ENCODE peak calls at places on chromosomes 1 and 21, in seven cellular contexts. O, X, C, W, P, A and J are unnamed samples. For H3K4me1, the result is how much of the 10 kb centered on the place peaks cover.

GRCh38 chr1:23908453-23909341 is 4.5 kb downstream of the CNR2 start:
- DNase-seq in O (no peak), X (no peak), C (no peak), W (no peak), P (no peak), A (no peak), J (no peak)

GRCh38 chr1:178491721-178492120 is 5.0 kb downstream of the CLEC20A start:
- DNase-seq in O (no peak), X (no peak), C (no peak), W (no peak), P (no peak), A (no peak), J (no peak)

GRCh38 chr21:28783641-28784185 is 209.0 kb downstream of the LTN1 start:
- DNase-seq in O (no peak), X (no peak), C (no peak), W (no peak), P (no peak), A (no peak), J (no peak)

GRCh38 chr1:19484793-19485361 is 462 bp downstream of the CAPZB start:
- DNase-seq in O (no peak), X (no peak), C (peak), W (peak), P (peak), A (peak), J (no peak)

GRCh38 chr1:83998599-83999315 is at the start of gene TTLL7:
- DNase-seq in O (peak), X (peak), C (peak), W (peak), P (peak), A (peak), J (peak)

GRCh38 chr1:46244656-46245371 is 2.7 kb upstream of the RAD54L start:
- DNase-seq in O (peak), X (no peak), C (no peak), W (peak), P (peak), A (no peak), J (peak)

GRCh38 chr1:82506970-82507369 is 706.2 kb downstream of the ADGRL2 start:
- DNase-seq in O (no peak), X (no peak), C (no peak), W (no peak), P (no peak), A (no peak), J (no peak)

GRCh38 chr1:64378826-64379225 is 91.1 kb upstream of the CACHD1 start:
- DNase-seq in O (no peak), X (no peak), C (peak), W (peak), P (peak), A (peak), J (peak)

GRCh38 chr1:27408151-27408550 is 15.7 kb downstream of the GPR3 start:
- DNase-seq in O (no peak), X (no peak), C (no peak), W (no peak), P (no peak), A (no peak), J (no peak)

GRCh38 chr21:29499734-29500343 is 201.1 kb downstream of the BACH1 start:
- DNase-seq in O (no peak), X (no peak), C (peak), W (peak), P (peak), A (peak), J (peak)

GRCh38 chr1:37244815-37245214 is 210.5 kb upstream of the GRIK3 start:
- DNase-seq in O (no peak), X (no peak), C (no peak), W (no peak), P (no peak), A (no peak), J (no peak)

GRCh38 chr1:211036701-211037494 is 97.0 kb downstream of the KCNH1 start:
- DNase-seq in O (peak), X (no peak), C (no peak), W (peak), P (peak), A (no peak), J (peak)

GRCh38 chr1:183777359-183777758 is 27.6 kb upstream of the RGL1 start:
- DNase-seq in O (peak), X (no peak), C (no peak), W (no peak), P (peak), A (no peak), J (no peak)

GRCh38 chr1:33634806-33635205 is 162.4 kb downstream of the ZSCAN20 start:
- DNase-seq in O (peak), X (peak), C (peak), W (peak), P (no peak), A (peak), J (peak)

GRCh38 chr21:42509239-42509638 is 4.4 kb upstream of the SLC37A1 start:
- DNase-seq in O (no peak), X (no peak), C (no peak), W (no peak), P (no peak), A (no peak), J (no peak)

GRCh38 chr1:84861516-84861915 is 31.5 kb downstream of the LPAR3 start:
- DNase-seq in O (no peak), X (no peak), C (no peak), W (no peak), P (no peak), A (no peak), J (no peak)

GRCh38 chr1:153946622-153947246 is at the start of gene DENND4B:
- DNase-seq in O (peak), X (peak), C (peak), W (peak), P (peak), A (peak), J (peak)

GRCh38 chr1:19715334-19716203 is 50.9 kb downstream of the HTR6 start:
- DNase-seq in O (peak), X (peak), C (peak), W (peak), P (peak), A (peak), J (peak)

GRCh38 chr1:46489169-46489637 is 433 bp upstream of the DMBX1 start:
- DNase-seq in O (no peak), X (no peak), C (no peak), W (no peak), P (no peak), A (no peak), J (peak)

GRCh38 chr1:193042766-193043691 is 16.1 kb downstream of the UCHL5 start:
- DNase-seq in O (no peak), X (no peak), C (no peak), W (no peak), P (no peak), A (no peak), J (no peak)

GRCh38 chr1:14347186-14347585 is 251.3 kb upstream of the KAZN start:
- DNase-seq in O (no peak), X (no peak), C (no peak), W (no peak), P (no peak), A (no peak), J (peak)

GRCh38 chr1:110872366-110872744 is 593 bp upstream of the CD53 start:
- DNase-seq in O (no peak), X (no peak), C (no peak), W (no peak), P (no peak), A (no peak), J (no peak)

GRCh38 chr21:38968887-38969543 is 163.3 kb downstream of the ETS2 start:
- DNase-seq in O (no peak), X (no peak), C (no peak), W (no peak), P (no peak), A (no peak), J (no peak)

GRCh38 chr1:50332941-50333594 is 90.2 kb downstream of the DMRTA2 start:
- DNase-seq in O (peak), X (peak), C (peak), W (peak), P (peak), A (peak), J (peak)

GRCh38 chr1:56301791-56302190 is 277.6 kb downstream of the PLPP3 start:
- DNase-seq in O (peak), X (no peak), C (no peak), W (no peak), P (peak), A (no peak), J (peak)

GRCh38 chr1:93958351-93959101 is 49.3 kb upstream of the GCLM start:
- DNase-seq in O (no peak), X (no peak), C (no peak), W (no peak), P (no peak), A (no peak), J (no peak)

GRCh38 chr1:204259782-204260181 is 46.0 kb upstream of the GOLT1A start:
- DNase-seq in O (no peak), X (no peak), C (no peak), W (no peak), P (no peak), A (no peak), J (no peak)

GRCh38 chr1:241336335-241336734 is 20.7 kb downstream of the RGS7 start:
- DNase-seq in O (peak), X (no peak), C (no peak), W (no peak), P (no peak), A (no peak), J (no peak)

DNA sequence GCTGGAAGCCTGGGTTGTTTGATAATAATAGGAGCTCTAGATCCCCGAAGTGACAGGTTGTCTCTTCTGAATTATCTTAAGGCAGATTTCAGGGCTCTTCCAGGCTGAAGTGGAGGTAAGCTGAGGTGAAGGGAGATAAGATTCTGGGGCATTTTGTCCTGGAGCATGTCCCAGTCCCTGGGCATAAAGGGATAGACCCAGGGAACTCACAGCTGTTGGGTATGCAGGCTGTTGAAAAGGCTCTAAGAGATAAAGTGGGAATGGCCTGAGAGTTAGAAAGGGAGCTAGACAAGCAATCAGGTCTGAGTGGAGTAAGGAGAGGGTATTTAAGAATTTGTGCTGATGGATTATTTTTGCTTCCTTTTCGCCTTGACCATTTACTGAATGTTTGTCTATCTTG is 123.7 kb downstream of the NOS1AP start:
- DNase-seq in O (no peak), X (no peak), C (no peak), W (peak), P (no peak), A (no peak), J (no peak)
- H2AK5ac ChIP-seq in O (no peak), X (no peak), C (no peak), W (no peak), P (peak), A (no peak), J (no peak)

GRCh38 chr1:1118011-1118892 is 2.4 kb upstream of the C1orf159 start:
- DNase-seq in O (no peak), X (no peak), C (no peak), W (no peak), P (no peak), A (no peak), J (no peak)

GRCh38 chr1:1116701-1117468 is 996 bp upstream of the C1orf159 start:
- DNase-seq in O (no peak), X (peak), C (no peak), W (no peak), P (peak), A (no peak), J (peak)

GRCh38 chr1:1118893-1119220 is 3.0 kb upstream of the C1orf159 start:
- DNase-seq in O (no peak), X (no peak), C (no peak), W (no peak), P (no peak), A (no peak), J (no peak)

GRCh38 chr1:1115830-1116700 is at the start of gene C1orf159:
- DNase-seq in O (peak), X (peak), C (peak), W (peak), P (peak), A (peak), J (peak)

GRCh38 chr1:1117469-1117831 is 1.6 kb upstream of the C1orf159 start:
- DNase-seq in O (no peak), X (no peak), C (no peak), W (no peak), P (no peak), A (no peak), J (no peak)
- H3K4ac ChIP-seq in O (no peak), X (no peak), C (no peak), W (no peak), P (no peak), A (no peak), J (no peak)

DNA sequence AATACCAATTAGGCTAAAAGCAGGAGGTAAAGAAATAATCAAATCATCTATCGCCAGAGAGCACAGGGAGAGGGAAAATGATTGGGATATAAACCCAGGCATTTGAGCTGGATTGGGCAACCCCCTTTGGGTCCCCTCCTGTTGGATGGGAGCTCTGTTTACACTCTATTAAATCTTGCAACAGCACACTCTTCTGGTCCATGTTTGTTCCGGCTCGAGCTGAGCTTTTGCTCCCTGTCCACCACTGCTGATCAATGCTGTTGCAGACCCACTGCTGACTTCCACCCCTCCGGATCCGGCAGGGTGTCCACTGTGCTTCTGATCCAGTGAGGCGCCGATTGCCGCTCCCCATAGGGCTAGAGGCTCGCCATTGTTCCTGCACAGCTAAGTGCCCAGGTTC is 493.8 kb downstream of the MATN1 start:
- DNase-seq in O (no peak), X (no peak), C (no peak), W (no peak), P (no peak), A (no peak), J (no peak)
- H3K4me1 ChIP-seq in O (under half), X (under half), C (under half), W (under half), P (under half), A (under half), J (under half)

GRCh38 chr1:201606581-201606980 is 67.7 kb downstream of the NAV1 start:
- DNase-seq in O (no peak), X (no peak), C (no peak), W (no peak), P (no peak), A (no peak), J (no peak)

GRCh38 chr1:201610806-201611205 is 71.9 kb downstream of the NAV1 start:
- DNase-seq in O (no peak), X (no peak), C (no peak), W (no peak), P (no peak), A (no peak), J (no peak)

GRCh38 chr1:201605385-201605747 is 66.4 kb downstream of the NAV1 start:
- DNase-seq in O (peak), X (no peak), C (no peak), W (no peak), P (peak), A (no peak), J (no peak)

GRCh38 chr1:201606096-201606495 is 67.2 kb downstream of the NAV1 start:
- DNase-seq in O (no peak), X (no peak), C (no peak), W (no peak), P (no peak), A (no peak), J (no peak)

GRCh38 chr1:201608635-201609395 is 69.9 kb downstream of the NAV1 start:
- DNase-seq in O (peak), X (no peak), C (no peak), W (no peak), P (no peak), A (no peak), J (no peak)
- H2AK5ac ChIP-seq in O (peak), X (no peak), C (no peak), W (no peak), P (no peak), A (no peak), J (no peak)

GRCh38 chr1:196535727-196536126 is 72.5 kb downstream of the KCNT2 start:
- DNase-seq in O (peak), X (peak), C (peak), W (peak), P (peak), A (no peak), J (no peak)
- H3K4ac ChIP-seq in O (no peak), X (no peak), C (no peak), W (no peak), P (no peak), A (no peak), J (no peak)

GRCh38 chr1:212611000-212611636 is 2.6 kb downstream of the ATF3 start:
- DNase-seq in O (no peak), X (no peak), C (no peak), W (no peak), P (peak), A (no peak), J (no peak)
- H3K4me1 ChIP-seq in O (under half), X (under half), C (under half), W (under half), P (under half), A (under half), J (under half)

GRCh38 chr1:44537538-44537937 is 132.5 kb downstream of the RNF220 start:
- DNase-seq in O (no peak), X (no peak), C (no peak), W (no peak), P (no peak), A (no peak), J (no peak)

GRCh38 chr1:44537961-44538360 is 132.9 kb downstream of the RNF220 start:
- DNase-seq in O (no peak), X (no peak), C (no peak), W (no peak), P (no peak), A (no peak), J (no peak)

GRCh38 chr1:44534771-44535170 is 129.7 kb downstream of the RNF220 start:
- DNase-seq in O (no peak), X (no peak), C (no peak), W (peak), P (no peak), A (no peak), J (no peak)

GRCh38 chr1:44532567-44532944 is 127.5 kb downstream of the RNF220 start:
- DNase-seq in O (no peak), X (no peak), C (no peak), W (peak), P (no peak), A (no peak), J (no peak)

DNA sequence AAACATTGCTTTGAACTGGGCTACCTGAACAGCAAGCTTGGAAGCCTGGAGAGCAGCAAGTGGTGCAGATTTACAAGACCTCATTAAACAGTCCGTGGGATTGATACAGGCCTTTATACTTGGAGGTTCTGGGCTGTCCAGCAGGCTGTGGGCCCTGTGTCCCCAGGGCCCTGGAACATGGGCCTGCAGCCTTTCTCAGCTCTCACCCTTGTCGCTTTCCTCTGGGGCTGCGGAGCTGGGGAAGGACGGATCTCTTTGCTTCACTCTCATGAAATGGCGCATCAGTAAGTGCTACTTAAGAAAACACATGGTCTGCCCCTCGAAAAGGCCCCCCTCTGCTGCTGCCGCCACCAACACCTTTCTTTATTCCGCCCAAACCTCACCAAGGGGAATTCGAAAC is 131.3 kb downstream of the RNF220 start:
- DNase-seq in O (no peak), X (no peak), C (no peak), W (no peak), P (no peak), A (no peak), J (no peak)
- H2AK5ac ChIP-seq in O (no peak), X (no peak), C (no peak), W (no peak), P (no peak), A (peak), J (no peak)

GRCh38 chr1:2228684-2229031 is 539 bp downstream of the SKI start:
- DNase-seq in O (no peak), X (no peak), C (no peak), W (no peak), P (no peak), A (no peak), J (no peak)
- H3K4ac ChIP-seq in O (no peak), X (no peak), C (no peak), W (no peak), P (peak), A (no peak), J (peak)

DNA sequence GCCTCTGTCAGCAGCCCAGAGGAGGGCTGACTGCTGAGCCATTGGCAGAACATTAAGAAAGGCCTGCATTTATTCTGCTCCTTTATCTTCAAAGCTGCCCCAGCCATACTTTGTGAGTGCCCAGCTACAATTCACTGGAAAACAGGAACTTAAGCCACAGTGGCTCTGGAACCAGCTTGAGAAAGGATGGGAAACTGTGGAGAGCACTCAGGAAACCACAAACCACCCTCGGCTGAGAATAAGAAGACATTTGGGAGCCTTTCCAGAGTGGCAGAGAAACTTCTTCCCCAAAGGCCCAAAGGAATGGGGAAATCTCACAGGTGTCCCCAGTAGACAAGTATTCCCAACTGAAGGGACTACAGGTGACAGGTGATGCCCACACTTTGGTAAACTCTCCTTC is 1.8 kb downstream of the LAMB3 start:
- DNase-seq in O (no peak), X (no peak), C (no peak), W (no peak), P (peak), A (no peak), J (no peak)
- H3K4me1 ChIP-seq in O (under half), X (under half), C (under half), W (under half), P (half or more), A (under half), J (under half)

GRCh38 chr1:29949676-29950075 is 713.4 kb downstream of the PTPRU start:
- DNase-seq in O (no peak), X (no peak), C (peak), W (no peak), P (no peak), A (no peak), J (no peak)

GRCh38 chr1:29943034-29943433 is 706.7 kb downstream of the PTPRU start:
- DNase-seq in O (no peak), X (no peak), C (no peak), W (no peak), P (no peak), A (no peak), J (no peak)

GRCh38 chr1:29946057-29946456 is 709.7 kb downstream of the PTPRU start:
- DNase-seq in O (no peak), X (no peak), C (no peak), W (peak), P (no peak), A (no peak), J (no peak)

GRCh38 chr1:29944253-29944652 is 707.9 kb downstream of the PTPRU start:
- DNase-seq in O (no peak), X (no peak), C (no peak), W (no peak), P (no peak), A (no peak), J (no peak)

GRCh38 chr1:29945426-29945825 is 709.1 kb downstream of the PTPRU start:
- DNase-seq in O (no peak), X (no peak), C (no peak), W (peak), P (no peak), A (no peak), J (no peak)
- H2AK5ac ChIP-seq in O (no peak), X (no peak), C (no peak), W (no peak), P (no peak), A (peak), J (no peak)